ENCODE peak calls at places on chromosome 12, in seven cellular contexts. One of them, this sample, is unnamed.

GRCh38 chr12:22105542-22105941 is 59.5 kb downstream of the CMAS start:
- DNase-seq in heart left ventricle: no peak
- DNase-seq in A549: no peak
- DNase-seq in tibial nerve: no peak
- DNase-seq in CD4-positive, CD25-positive, alpha-beta regulatory T cell: no peak
- DNase-seq in tibial artery: no peak
- DNase-seq in mesendoderm: no peak
- DNase-seq in this sample: no peak

GRCh38 chr12:109295764-109296425 is 13.2 kb downstream of the FOXN4 start:
- DNase-seq in A549: no peak
- DNase-seq in heart left ventricle: no peak
- DNase-seq in tibial nerve: no peak
- DNase-seq in mesendoderm: no peak
- DNase-seq in tibial artery: no peak
- DNase-seq in CD4-positive, CD25-positive, alpha-beta regulatory T cell: no peak
- DNase-seq in this sample: no peak

GRCh38 chr12:55652352-55652751 is 15.7 kb downstream of the OR10P1 start:
- DNase-seq in tibial nerve: no peak
- DNase-seq in mesendoderm: no peak
- DNase-seq in CD4-positive, CD25-positive, alpha-beta regulatory T cell: no peak
- DNase-seq in A549: no peak
- DNase-seq in heart left ventricle: no peak
- DNase-seq in tibial artery: no peak
- DNase-seq in this sample: no peak

GRCh38 chr12:103586132-103586531 is 941 bp upstream of the STAB2 start:
- DNase-seq in tibial nerve: no peak
- DNase-seq in mesendoderm: no peak
- DNase-seq in CD4-positive, CD25-positive, alpha-beta regulatory T cell: no peak
- DNase-seq in tibial artery: no peak
- DNase-seq in A549: no peak
- DNase-seq in heart left ventricle: no peak
- DNase-seq in this sample: no peak

GRCh38 chr12:111406474-111407370 is 999 bp downstream of the SH2B3 start:
- DNase-seq in tibial nerve: no peak
- DNase-seq in mesendoderm: no peak
- DNase-seq in heart left ventricle: peak
- DNase-seq in tibial artery: peak
- DNase-seq in A549: no peak
- DNase-seq in CD4-positive, CD25-positive, alpha-beta regulatory T cell: peak
- DNase-seq in this sample: peak

GRCh38 chr12:4910502-4911315 is 1.0 kb downstream of the KCNA1 start:
- DNase-seq in A549: no peak
- DNase-seq in CD4-positive, CD25-positive, alpha-beta regulatory T cell: peak
- DNase-seq in heart left ventricle: no peak
- DNase-seq in mesendoderm: no peak
- DNase-seq in tibial artery: no peak
- DNase-seq in tibial nerve: no peak
- DNase-seq in this sample: no peak

GRCh38 chr12:116759783-116760581 is 21.9 kb downstream of the RNFT2 start:
- DNase-seq in heart left ventricle: no peak
- DNase-seq in tibial artery: peak
- DNase-seq in CD4-positive, CD25-positive, alpha-beta regulatory T cell: peak
- DNase-seq in tibial nerve: no peak
- DNase-seq in mesendoderm: peak
- DNase-seq in A549: peak
- DNase-seq in this sample: no peak

GRCh38 chr12:59194794-59195193 is 274.5 kb upstream of the LRIG3 start:
- DNase-seq in mesendoderm: peak
- DNase-seq in tibial artery: no peak
- DNase-seq in A549: peak
- DNase-seq in tibial nerve: no peak
- DNase-seq in CD4-positive, CD25-positive, alpha-beta regulatory T cell: no peak
- DNase-seq in heart left ventricle: no peak
- DNase-seq in this sample: no peak

GRCh38 chr12:56229819-56230448 is at the start of gene SLC39A5:
- DNase-seq in A549: no peak
- DNase-seq in tibial nerve: no peak
- DNase-seq in heart left ventricle: peak
- DNase-seq in mesendoderm: no peak
- DNase-seq in tibial artery: no peak
- DNase-seq in CD4-positive, CD25-positive, alpha-beta regulatory T cell: no peak
- DNase-seq in this sample: no peak

GRCh38 chr12:46186088-46186487 is 82.8 kb downstream of the SLC38A1 start:
- DNase-seq in tibial artery: no peak
- DNase-seq in heart left ventricle: no peak
- DNase-seq in A549: no peak
- DNase-seq in tibial nerve: no peak
- DNase-seq in mesendoderm: no peak
- DNase-seq in CD4-positive, CD25-positive, alpha-beta regulatory T cell: no peak
- DNase-seq in this sample: no peak

GRCh38 chr12:11397366-11397765 is 2.0 kb upstream of the PRB2 start:
- DNase-seq in heart left ventricle: no peak
- DNase-seq in mesendoderm: peak
- DNase-seq in CD4-positive, CD25-positive, alpha-beta regulatory T cell: no peak
- DNase-seq in tibial nerve: no peak
- DNase-seq in A549: no peak
- DNase-seq in tibial artery: no peak
- DNase-seq in this sample: no peak

GRCh38 chr12:56840922-56841321 is 77.8 kb downstream of the HSD17B6 start:
- DNase-seq in tibial nerve: no peak
- DNase-seq in CD4-positive, CD25-positive, alpha-beta regulatory T cell: no peak
- DNase-seq in heart left ventricle: no peak
- DNase-seq in mesendoderm: peak
- DNase-seq in A549: no peak
- DNase-seq in tibial artery: no peak
- DNase-seq in this sample: no peak

GRCh38 chr12:116735951-116736599 is 1.8 kb downstream of the SPRING1 start:
- DNase-seq in mesendoderm: peak
- DNase-seq in heart left ventricle: no peak
- DNase-seq in tibial nerve: no peak
- DNase-seq in tibial artery: no peak
- DNase-seq in A549: peak
- DNase-seq in CD4-positive, CD25-positive, alpha-beta regulatory T cell: no peak
- DNase-seq in this sample: no peak

GRCh38 chr12:76075448-76075847 is 9.0 kb downstream of the NAP1L1 start:
- DNase-seq in tibial artery: no peak
- DNase-seq in heart left ventricle: no peak
- DNase-seq in A549: no peak
- DNase-seq in mesendoderm: no peak
- DNase-seq in CD4-positive, CD25-positive, alpha-beta regulatory T cell: no peak
- DNase-seq in tibial nerve: no peak
- DNase-seq in this sample: no peak

GRCh38 chr12:51531284-51531981 is 59.6 kb upstream of the SCN8A start:
- DNase-seq in mesendoderm: no peak
- DNase-seq in tibial nerve: no peak
- DNase-seq in heart left ventricle: no peak
- DNase-seq in A549: no peak
- DNase-seq in CD4-positive, CD25-positive, alpha-beta regulatory T cell: no peak
- DNase-seq in tibial artery: no peak
- DNase-seq in this sample: no peak

GRCh38 chr12:88258396-88258795 is 116.3 kb downstream of the TMTC3 start:
- DNase-seq in tibial artery: no peak
- DNase-seq in mesendoderm: no peak
- DNase-seq in CD4-positive, CD25-positive, alpha-beta regulatory T cell: no peak
- DNase-seq in tibial nerve: no peak
- DNase-seq in heart left ventricle: no peak
- DNase-seq in A549: no peak
- DNase-seq in this sample: no peak

GRCh38 chr12:22312336-22312735 is 22.2 kb downstream of the ST8SIA1 start:
- DNase-seq in tibial artery: no peak
- DNase-seq in mesendoderm: no peak
- DNase-seq in tibial nerve: peak
- DNase-seq in A549: peak
- DNase-seq in heart left ventricle: peak
- DNase-seq in CD4-positive, CD25-positive, alpha-beta regulatory T cell: no peak
- DNase-seq in this sample: no peak

GRCh38 chr12:90102957-90103652 is 394.5 kb upstream of the ATP2B1 start:
- DNase-seq in A549: peak
- DNase-seq in CD4-positive, CD25-positive, alpha-beta regulatory T cell: peak
- DNase-seq in mesendoderm: peak
- DNase-seq in heart left ventricle: no peak
- DNase-seq in tibial artery: no peak
- DNase-seq in tibial nerve: no peak
- DNase-seq in this sample: no peak

GRCh38 chr12:95216704-95217376 is 427 bp downstream of the FGD6 start:
- DNase-seq in tibial artery: no peak
- DNase-seq in CD4-positive, CD25-positive, alpha-beta regulatory T cell: peak
- DNase-seq in tibial nerve: no peak
- DNase-seq in mesendoderm: peak
- DNase-seq in A549: peak
- DNase-seq in heart left ventricle: no peak
- DNase-seq in this sample: no peak

GRCh38 chr12:95217377-95218163 is at the start of the genes FGD6 and VEZT:
- DNase-seq in tibial nerve: peak
- DNase-seq in A549: peak
- DNase-seq in CD4-positive, CD25-positive, alpha-beta regulatory T cell: peak
- DNase-seq in tibial artery: peak
- DNase-seq in mesendoderm: peak
- DNase-seq in heart left ventricle: peak
- DNase-seq in this sample: peak

GRCh38 chr12:95214466-95214865 is 2.8 kb downstream of the FGD6 start:
- DNase-seq in heart left ventricle: no peak
- DNase-seq in tibial artery: no peak
- DNase-seq in CD4-positive, CD25-positive, alpha-beta regulatory T cell: no peak
- DNase-seq in tibial nerve: no peak
- DNase-seq in A549: no peak
- DNase-seq in mesendoderm: no peak
- DNase-seq in this sample: no peak

GRCh38 chr12:95213928-95214327 is 3.3 kb downstream of the FGD6 start:
- DNase-seq in heart left ventricle: no peak
- DNase-seq in tibial nerve: no peak
- DNase-seq in CD4-positive, CD25-positive, alpha-beta regulatory T cell: no peak
- DNase-seq in A549: no peak
- DNase-seq in tibial artery: no peak
- DNase-seq in mesendoderm: no peak
- DNase-seq in this sample: no peak

GRCh38 chr12:95215925-95216324 is 1.3 kb downstream of the FGD6 start:
- DNase-seq in mesendoderm: no peak
- DNase-seq in A549: peak
- DNase-seq in tibial nerve: no peak
- DNase-seq in heart left ventricle: no peak
- DNase-seq in tibial artery: no peak
- DNase-seq in CD4-positive, CD25-positive, alpha-beta regulatory T cell: no peak
- DNase-seq in this sample: no peak
- H3K27ac ChIP-seq in mesendoderm: no peak
- H3K27ac ChIP-seq in A549: peak
- H3K27ac ChIP-seq in tibial nerve: peak
- H3K27ac ChIP-seq in heart left ventricle: peak
- H3K27ac ChIP-seq in tibial artery: no peak
- H3K27ac ChIP-seq in CD4-positive, CD25-positive, alpha-beta regulatory T cell: no peak
- H3K27ac ChIP-seq in this sample: no peak

DNA sequence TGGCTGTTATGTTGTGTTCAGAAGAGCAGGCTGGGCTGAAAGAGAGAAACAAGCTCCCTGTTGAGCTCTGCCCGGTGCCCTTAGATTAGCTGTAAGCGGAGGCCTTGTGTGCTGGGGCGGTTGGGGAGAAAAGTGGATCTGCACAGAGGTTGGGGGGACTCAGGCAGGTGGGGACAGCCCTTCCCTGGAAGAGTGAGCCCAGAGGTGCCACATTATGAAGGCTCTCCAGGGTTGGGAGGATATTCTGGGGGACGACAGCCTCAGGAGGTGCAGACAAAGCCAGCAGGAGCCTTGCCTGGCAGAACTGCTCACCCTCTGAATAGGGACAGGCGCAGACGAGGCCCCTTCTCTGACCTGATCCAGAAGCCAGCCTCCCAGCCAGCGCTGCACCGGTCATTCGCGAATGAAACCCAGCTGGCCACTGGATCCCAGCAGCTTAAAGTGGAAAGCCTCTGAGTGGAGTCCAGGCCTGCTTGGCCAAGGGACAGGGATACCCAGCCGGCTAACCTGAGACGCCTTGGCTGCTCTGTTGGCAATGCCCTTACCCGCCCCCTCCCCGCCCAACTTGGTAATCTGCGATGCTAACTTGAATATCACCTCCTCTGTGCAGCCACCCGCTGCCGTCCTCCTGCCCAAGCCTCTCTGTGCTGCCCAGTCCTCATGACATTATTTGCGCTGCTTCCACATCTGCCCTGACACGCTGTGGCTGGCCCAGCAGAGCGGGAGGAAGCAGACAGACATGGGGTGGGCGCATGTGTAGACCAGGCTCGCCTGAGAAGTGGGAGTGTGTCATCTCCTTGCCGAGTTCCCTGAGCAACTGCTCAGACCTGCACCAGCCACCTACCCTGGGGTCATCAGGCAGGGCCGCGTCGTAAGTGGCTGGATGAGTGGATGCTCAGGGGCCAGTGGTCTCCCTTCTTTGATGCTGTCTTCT is 5.6 kb downstream of the HIP1R start:
- DNase-seq in A549: no peak
- DNase-seq in heart left ventricle: no peak
- DNase-seq in tibial nerve: no peak
- DNase-seq in mesendoderm: peak
- DNase-seq in tibial artery: peak
- DNase-seq in CD4-positive, CD25-positive, alpha-beta regulatory T cell: no peak
- DNase-seq in this sample: no peak
- H3K27ac ChIP-seq in A549: no peak
- H3K27ac ChIP-seq in heart left ventricle: peak
- H3K27ac ChIP-seq in tibial nerve: peak
- H3K27ac ChIP-seq in mesendoderm: no peak
- H3K27ac ChIP-seq in tibial artery: no peak
- H3K27ac ChIP-seq in CD4-positive, CD25-positive, alpha-beta regulatory T cell: no peak
- H3K27ac ChIP-seq in this sample: no peak

GRCh38 chr12:123807002-123807401 is 44.9 kb downstream of the DNAH10 start:
- DNase-seq in CD4-positive, CD25-positive, alpha-beta regulatory T cell: no peak
- DNase-seq in A549: no peak
- DNase-seq in tibial artery: no peak
- DNase-seq in tibial nerve: no peak
- DNase-seq in mesendoderm: no peak
- DNase-seq in heart left ventricle: no peak
- DNase-seq in this sample: no peak
- H3K27ac ChIP-seq in CD4-positive, CD25-positive, alpha-beta regulatory T cell: no peak
- H3K27ac ChIP-seq in A549: no peak
- H3K27ac ChIP-seq in tibial artery: no peak
- H3K27ac ChIP-seq in tibial nerve: no peak
- H3K27ac ChIP-seq in mesendoderm: no peak
- H3K27ac ChIP-seq in heart left ventricle: no peak
- H3K27ac ChIP-seq in this sample: no peak

DNA sequence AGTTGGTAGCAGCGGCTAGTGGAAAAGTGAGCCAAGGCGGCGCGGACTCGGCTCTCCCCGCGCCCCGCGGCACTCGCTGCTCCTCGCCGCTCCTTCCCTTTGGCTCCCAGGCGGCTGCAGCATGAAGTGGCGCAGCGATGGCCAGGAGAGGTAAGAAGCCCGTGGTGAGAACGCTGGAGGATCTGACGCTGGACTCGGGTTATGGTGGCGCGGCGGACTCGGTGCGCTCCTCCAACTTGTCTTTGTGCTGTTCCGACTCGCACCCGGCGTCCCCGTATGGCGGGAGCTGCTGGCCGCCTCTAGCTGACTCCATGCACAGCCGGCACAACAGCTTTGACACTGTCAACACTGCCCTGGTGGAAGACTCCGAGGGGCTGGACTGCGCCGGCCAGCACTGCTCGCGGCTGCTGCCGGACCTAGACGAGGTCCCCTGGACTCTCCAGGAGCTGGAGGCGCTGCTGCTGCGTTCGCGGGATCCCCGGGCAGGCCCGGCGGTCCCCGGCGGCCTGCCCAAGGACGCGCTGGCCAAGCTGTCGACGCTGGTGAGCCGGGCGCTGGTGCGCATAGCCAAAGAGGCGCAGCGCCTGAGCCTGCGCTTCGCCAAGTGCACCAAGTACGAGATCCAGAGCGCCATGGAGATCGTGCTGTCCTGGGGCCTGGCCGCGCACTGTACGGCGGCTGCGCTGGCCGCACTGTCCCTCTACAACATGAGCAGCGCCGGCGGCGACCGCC is 225.6 kb upstream of the CRY1 start:
- DNase-seq in tibial artery: no peak
- DNase-seq in CD4-positive, CD25-positive, alpha-beta regulatory T cell: peak
- DNase-seq in tibial nerve: no peak
- DNase-seq in mesendoderm: peak
- DNase-seq in heart left ventricle: peak
- DNase-seq in A549: peak
- DNase-seq in this sample: no peak
- H3K27ac ChIP-seq in tibial artery: no peak
- H3K27ac ChIP-seq in CD4-positive, CD25-positive, alpha-beta regulatory T cell: no peak
- H3K27ac ChIP-seq in tibial nerve: no peak
- H3K27ac ChIP-seq in mesendoderm: no peak
- H3K27ac ChIP-seq in heart left ventricle: peak
- H3K27ac ChIP-seq in A549: peak
- H3K27ac ChIP-seq in this sample: peak